ENCODE peak calls at places on chromosome 9, in four cellular contexts. Q, N, T and I are unnamed samples.

GRCh38 chr9:34899535-34900158 is 58.4 kb upstream of the PHF24 start:
- DNase-seq in N (peak; percentile 39), Q (peak; percentile 78), T (peak; percentile 86), I (peak; percentile 62)

GRCh38 chr9:35618854-35619799 is 914 bp upstream of the CD72 start:
- DNase-seq in T (no peak), N (peak; percentile 74), Q (no peak), I (no peak)

GRCh38 chr9:131266301-131267229 is 9.7 kb downstream of the FAM78A start:
- DNase-seq in Q (no peak), T (no peak), N (no peak), I (peak; percentile 54)

GRCh38 chr9:1619915-1620705 is 395.0 kb upstream of the SMARCA2 start:
- DNase-seq in Q (no peak), T (no peak), N (no peak), I (no peak)

GRCh38 chr9:81848472-81848871 is 79.8 kb upstream of the SPATA31D4 start:
- DNase-seq in N (no peak), T (no peak), Q (no peak), I (no peak)

GRCh38 chr9:107351382-107352045 is 68.4 kb downstream of the RAD23B start:
- DNase-seq in T (no peak), Q (no peak), N (no peak), I (no peak)

GRCh38 chr9:129886226-129887174 is 51.2 kb downstream of the USP20 start:
- DNase-seq in N (peak; percentile 37), T (no peak), Q (no peak), I (peak; percentile 91)

GRCh38 chr9:36530224-36530623 is 42.5 kb upstream of the MELK start:
- DNase-seq in T (no peak), N (no peak), Q (no peak), I (no peak)

GRCh38 chr9:113634597-113635515 is 171.3 kb downstream of the RGS3 start:
- DNase-seq in N (no peak), Q (no peak), T (no peak), I (no peak)

GRCh38 chr9:133201424-133202144 is 7.5 kb downstream of the OBP2B start:
- DNase-seq in N (no peak), Q (no peak), T (no peak), I (no peak)

GRCh38 chr9:87195306-87195705 is 248.0 kb upstream of the GAS1 start:
- DNase-seq in N (no peak), T (no peak), Q (no peak), I (no peak)

GRCh38 chr9:87197349-87198130 is 250.2 kb upstream of the GAS1 start:
- DNase-seq in T (no peak), N (no peak), Q (no peak), I (no peak)

GRCh38 chr9:87193151-87193550 is 245.8 kb upstream of the GAS1 start:
- DNase-seq in N (no peak), Q (no peak), T (no peak), I (no peak)

GRCh38 chr9:87194471-87194870 is 247.2 kb upstream of the GAS1 start:
- DNase-seq in Q (no peak), N (no peak), T (no peak), I (no peak)

GRCh38 chr9:87193925-87194380 is 246.6 kb upstream of the GAS1 start:
- DNase-seq in T (no peak), N (no peak), Q (no peak), I (no peak)
- TF ChIP-seq NRF1 in T (no peak), N (no peak), Q (no peak), I (no peak)

DNA sequence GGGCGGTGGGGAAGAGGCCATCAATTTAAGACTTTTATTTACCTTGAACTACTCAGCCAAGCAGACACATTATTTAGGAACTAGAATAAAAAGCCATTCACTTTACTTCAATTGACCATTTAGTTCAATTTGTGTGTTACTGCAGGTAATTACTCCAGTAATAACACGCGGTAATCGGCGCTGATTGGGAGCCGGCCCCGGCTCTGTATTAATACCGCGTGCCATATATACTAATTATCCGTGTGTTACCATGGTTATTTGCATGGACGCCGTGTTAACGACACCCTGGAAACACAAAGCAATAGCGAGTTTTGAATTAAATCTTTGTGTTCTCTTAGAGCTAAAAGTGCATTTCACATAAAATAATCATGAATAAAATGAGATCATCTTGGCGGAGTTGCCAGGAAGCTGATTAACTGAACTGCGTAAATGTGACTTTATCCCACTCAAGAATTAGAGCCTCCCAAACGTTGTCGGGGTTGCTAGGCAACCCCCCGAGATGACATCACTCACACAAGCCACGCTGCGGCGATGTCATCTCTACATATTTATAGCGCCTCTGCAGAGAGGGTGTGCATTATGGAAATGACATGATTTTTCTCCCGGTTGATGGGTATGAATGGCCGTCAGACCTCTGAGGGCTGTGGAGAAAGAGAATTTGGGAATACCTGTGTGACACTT is 41.4 kb upstream of the RNU6ATAC start:
- DNase-seq in N (no peak), Q (peak; percentile 70), T (no peak), I (peak; percentile 76)
- TF ChIP-seq MAX in N (no peak), Q (no peak), T (no peak), I (no peak)

GRCh38 chr9:70478963-70479641 is 64.6 kb upstream of the KLF9 start:
- DNase-seq in T (no peak), Q (no peak), N (no peak), I (no peak)
- TF ChIP-seq NRF1 in T (no peak), Q (no peak), N (no peak), I (no peak)

GRCh38 chr9:110538621-110539020 is 40.9 kb downstream of the SVEP1 start:
- DNase-seq in Q (no peak), N (no peak), T (no peak), I (no peak)

GRCh38 chr9:110541950-110542349 is 37.6 kb downstream of the SVEP1 start:
- DNase-seq in Q (no peak), T (no peak), N (no peak), I (no peak)

GRCh38 chr9:110532908-110533665 is 46.5 kb downstream of the SVEP1 start:
- DNase-seq in T (no peak), N (no peak), Q (no peak), I (no peak)

GRCh38 chr9:110536802-110537201 is 42.7 kb downstream of the SVEP1 start:
- DNase-seq in N (no peak), Q (no peak), T (no peak), I (no peak)

GRCh38 chr9:110538169-110538568 is 41.4 kb downstream of the SVEP1 start:
- DNase-seq in Q (no peak), N (no peak), T (no peak), I (no peak)
- TF ChIP-seq MAX in Q (no peak), N (no peak), T (no peak), I (no peak)

GRCh38 chr9:123355761-123356520 is at the start of gene CRB2:
- DNase-seq in N (no peak), T (peak; percentile 86), Q (peak; percentile 42), I (peak; percentile 86)
- TF ChIP-seq NRF1 in N (no peak), T (no peak), Q (no peak), I (no peak)

DNA sequence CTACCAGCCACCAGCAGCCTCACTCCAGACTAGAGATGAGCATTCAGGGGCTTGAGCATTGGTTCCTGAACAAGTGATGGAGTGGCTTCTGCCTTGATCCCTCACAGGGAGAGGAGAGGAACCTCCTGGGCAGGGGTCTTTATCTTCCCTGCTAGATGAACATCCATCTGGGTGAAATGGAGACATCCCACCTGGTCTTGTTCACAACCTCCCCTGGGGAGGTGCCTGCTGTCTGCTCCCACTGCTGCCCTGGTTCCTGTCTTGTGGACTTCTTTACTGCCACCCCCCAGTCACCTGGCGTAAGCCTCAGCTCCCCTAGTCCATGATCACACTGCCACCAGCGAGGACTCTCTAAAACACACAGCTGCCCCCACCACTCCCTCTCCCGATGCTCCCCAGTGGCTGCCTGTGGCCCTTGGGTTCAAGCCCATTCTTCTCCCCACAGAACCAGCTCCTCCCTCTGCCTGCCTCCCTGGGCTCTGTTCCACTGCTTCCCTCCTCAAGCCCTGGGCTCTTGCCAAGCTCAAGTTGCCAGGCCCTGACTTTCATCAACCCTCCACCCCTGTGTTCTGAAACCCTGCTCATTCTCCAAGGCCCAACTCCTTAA is 51.5 kb downstream of the COL15A1 start:
- DNase-seq in N (no peak), Q (no peak), T (no peak), I (no peak)
- TF ChIP-seq MAX in N (no peak), Q (no peak), T (no peak), I (no peak)

DNA sequence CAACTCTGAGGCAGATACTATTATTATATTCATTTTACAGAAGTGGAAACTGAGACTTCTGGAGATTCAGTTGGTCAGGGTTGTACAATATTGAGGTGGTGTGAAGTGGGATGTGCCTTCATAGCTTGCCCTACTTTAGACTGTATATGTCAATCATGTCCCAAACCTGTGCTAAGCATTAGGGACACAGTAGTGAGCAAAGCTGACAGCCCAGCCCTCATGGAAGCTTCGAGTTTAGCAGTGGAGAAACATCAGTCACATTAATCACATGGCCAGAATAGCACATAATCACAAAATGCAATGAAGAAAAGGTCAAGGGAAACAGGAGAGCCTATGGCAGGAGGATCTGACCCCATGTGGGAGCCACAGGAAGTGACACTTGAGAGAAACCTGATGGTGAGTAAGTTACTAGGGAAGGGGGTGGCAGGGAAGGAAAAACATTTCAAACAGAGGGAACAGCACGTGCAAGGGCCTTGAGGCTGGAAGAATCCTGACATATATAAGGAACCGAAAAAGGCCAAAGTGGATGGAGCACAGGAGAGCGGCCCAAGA is 20.5 kb upstream of the RALGPS1 start:
- DNase-seq in Q (no peak), N (no peak), T (no peak), I (no peak)
- TF ChIP-seq NRF1 in Q (no peak), N (no peak), T (no peak), I (no peak)

DNA sequence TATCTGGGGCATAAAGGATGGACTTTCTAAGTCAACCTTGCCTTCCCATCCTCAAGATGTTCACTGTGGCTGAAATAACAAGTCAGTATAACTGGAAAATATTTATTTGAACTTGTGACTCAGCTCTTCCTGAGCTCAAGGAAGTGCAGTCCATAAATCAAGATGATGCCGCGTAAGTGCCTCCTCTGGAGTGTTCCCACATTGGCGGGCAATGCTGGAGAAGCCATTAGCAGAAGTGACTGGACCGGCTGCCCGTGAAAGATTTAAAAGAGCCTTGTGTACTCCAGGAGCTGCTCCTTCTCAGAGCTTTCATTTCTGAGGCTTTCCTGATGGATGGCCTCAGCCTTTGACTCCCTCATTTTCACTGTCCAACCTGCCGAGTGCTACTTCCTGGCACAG is 17.4 kb downstream of the TMOD1 start:
- DNase-seq in N (no peak), Q (no peak), T (no peak), I (no peak)
- TF ChIP-seq MAX in N (no peak), Q (no peak), T (no peak), I (no peak)

DNA sequence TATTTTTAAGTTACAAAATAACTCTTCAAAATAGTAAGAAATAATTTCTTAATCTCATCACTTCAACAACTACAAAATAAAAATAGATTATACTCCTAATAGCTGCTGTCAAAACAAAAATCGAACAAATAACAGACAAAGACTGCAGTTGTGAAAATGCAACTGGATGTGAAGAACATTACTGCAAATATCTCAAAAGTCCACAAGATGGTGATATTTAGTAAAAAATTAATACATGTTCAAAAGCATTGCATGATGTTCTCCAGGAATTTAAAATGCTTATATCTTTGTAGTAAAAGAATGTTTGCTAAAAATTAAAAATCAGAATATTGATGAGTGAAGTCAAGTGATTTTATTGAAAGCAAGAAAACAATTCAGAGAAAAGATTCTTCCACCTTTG is 66.2 kb downstream of the MPDZ start:
- DNase-seq in Q (no peak), N (no peak), T (no peak), I (no peak)
- TF ChIP-seq NRF1 in Q (no peak), N (no peak), T (no peak), I (no peak)